ENCODE peak calls at places on chromosome 21, in seven cellular contexts. W is HEK293T; L is stimulated activated CD4-positive, alpha-beta T cell treated with anti-CD3 and anti-CD28 coated beads, Interleukin-1b, Interleukin-23, amount 100 ng/mL, for 4 hours; Z is heart left ventricle; O is endothelial cell; R is Right ventricle myocardium superior; T is left colon. H is an unnamed sample.

GRCh38 chr21:38979271-38980196 is 173.8 kb downstream of the ETS2 start:
- DNase-seq in O (no peak), L (no peak), R (no peak), W (no peak), T (no peak), Z (no peak), H (no peak)

GRCh38 chr21:32412998-32413504 is 545 bp downstream of the EVA1C start:
- DNase-seq in O (no peak), L (no peak), W (no peak), R (peak; percentile 65), Z (peak; percentile 61), T (peak; percentile 78), H (no peak)

GRCh38 chr21:35651166-35651565 is 409.2 kb downstream of the SETD4 start:
- DNase-seq in O (no peak), T (no peak), Z (no peak), R (no peak), W (no peak), L (no peak), H (peak; percentile 74)

GRCh38 chr21:25453524-25453923 is 153.8 kb downstream of the MRPL39 start:
- DNase-seq in Z (no peak), T (no peak), O (no peak), R (no peak), W (no peak), L (no peak), H (no peak)

GRCh38 chr21:45390831-45391742 is 13.9 kb upstream of the COL18A1 start:
- DNase-seq in L (no peak), T (no peak), Z (peak; percentile 25), W (no peak), O (no peak), R (peak; percentile 33), H (no peak)

GRCh38 chr21:46124926-46125845 is 27.3 kb downstream of the COL6A2 start:
- DNase-seq in O (peak; percentile 3), W (no peak), L (no peak), Z (peak; percentile 26), T (peak; percentile 1), R (peak; percentile 50), H (no peak)

GRCh38 chr21:42655797-42656770 is 2.7 kb downstream of the PDE9A start:
- DNase-seq in T (peak; percentile 69), R (peak; percentile 36), W (no peak), Z (no peak), O (no peak), L (no peak), H (no peak)

GRCh38 chr21:24941316-24942185 is 665.7 kb downstream of the MRPL39 start:
- DNase-seq in W (no peak), T (no peak), L (no peak), O (no peak), Z (no peak), R (no peak), H (no peak)

GRCh38 chr21:46114963-46115362 is 17.1 kb downstream of the COL6A2 start:
- DNase-seq in O (no peak), Z (peak; percentile 27), R (no peak), T (peak; percentile 2), W (no peak), L (no peak), H (no peak)

GRCh38 chr21:25953659-25954058 is 216.9 kb downstream of the APP start:
- DNase-seq in L (no peak), O (no peak), R (no peak), W (no peak), Z (no peak), T (no peak), H (no peak)

GRCh38 chr21:39660191-39660590 is 47.5 kb downstream of the B3GALT5 start:
- DNase-seq in W (no peak), R (no peak), Z (peak; percentile 62), O (no peak), T (peak; percentile 64), L (no peak), H (no peak)

GRCh38 chr21:34022557-34023335 is 50.6 kb upstream of the MRPS6 start:
- DNase-seq in Z (peak; percentile 30), R (no peak), T (no peak), W (no peak), L (peak; percentile 26), O (no peak), H (peak; percentile 21)

GRCh38 chr21:28473530-28474225 is 519.0 kb downstream of the LTN1 start:
- DNase-seq in W (no peak), R (no peak), O (no peak), T (no peak), L (no peak), Z (no peak), H (no peak)

GRCh38 chr21:28605138-28605537 is 387.5 kb downstream of the LTN1 start:
- DNase-seq in R (no peak), L (peak; percentile 0), O (no peak), T (no peak), Z (no peak), W (no peak), H (no peak)

GRCh38 chr21:40846566-40847411 is at the start of gene DSCAM:
- DNase-seq in Z (no peak), L (no peak), O (peak; percentile 24), W (no peak), R (no peak), T (no peak), H (peak; percentile 83)

GRCh38 chr21:45575993-45576837 is 34.0 kb upstream of the SLC19A1 start:
- DNase-seq in O (no peak), R (no peak), L (no peak), W (no peak), Z (no peak), T (no peak), H (no peak)

GRCh38 chr21:38170283-38170682 is 86.5 kb upstream of the KCNJ15 start:
- DNase-seq in R (peak; percentile 41), O (peak; percentile 56), Z (peak; percentile 33), T (peak; percentile 9), W (no peak), L (no peak), H (no peak)

GRCh38 chr21:15868940-15869339 is 139.2 kb downstream of the USP25 start:
- DNase-seq in L (no peak), Z (no peak), W (no peak), O (no peak), R (no peak), T (no peak), H (no peak)

GRCh38 chr21:44908908-44909307 is 11.8 kb downstream of the ITGB2 start:
- DNase-seq in O (no peak), L (no peak), T (no peak), W (no peak), R (no peak), Z (no peak), H (no peak)

GRCh38 chr21:43301424-43302355 is 125.2 kb downstream of the SIK1 start:
- DNase-seq in Z (peak; percentile 16), O (no peak), W (no peak), R (peak; percentile 37), L (no peak), T (no peak), H (no peak)

GRCh38 chr21:37642493-37642892 is 273.8 kb downstream of the KCNJ6 start:
- DNase-seq in Z (no peak), R (no peak), T (no peak), O (no peak), L (peak; percentile 7), W (peak; percentile 36), H (no peak)

GRCh38 chr21:28487455-28488070 is 505.1 kb downstream of the LTN1 start:
- DNase-seq in L (no peak), O (no peak), R (no peak), T (no peak), W (no peak), Z (no peak), H (no peak)

GRCh38 chr21:39612233-39613028 is at the start of gene B3GALT5:
- DNase-seq in L (no peak), O (peak; percentile 72), R (no peak), T (peak; percentile 47), Z (no peak), W (peak; percentile 54), H (peak; percentile 51)

GRCh38 chr21:30620080-30620479 is 347 bp upstream of the KRTAP20-4 start:
- DNase-seq in T (no peak), W (no peak), Z (no peak), L (no peak), O (no peak), R (no peak), H (no peak)

GRCh38 chr21:39675595-39675994 is 62.9 kb downstream of the B3GALT5 start:
- DNase-seq in O (no peak), L (no peak), R (no peak), Z (no peak), W (no peak), T (no peak), H (no peak)

GRCh38 chr21:16775056-16775455 is 737.8 kb upstream of the CXADR start:
- DNase-seq in T (no peak), Z (no peak), R (no peak), W (no peak), L (no peak), O (peak; percentile 4), H (peak; percentile 23)

GRCh38 chr21:44767834-44768831 is 33.5 kb downstream of the UBE2G2 start:
- DNase-seq in Z (no peak), R (no peak), T (no peak), O (no peak), W (no peak), L (no peak), H (peak; percentile 73)

GRCh38 chr21:44800971-44801467 is 601 bp downstream of the UBE2G2 start:
- DNase-seq in Z (no peak), R (no peak), L (no peak), W (peak; percentile 54), O (no peak), T (no peak), H (no peak)

GRCh38 chr21:43321111-43321510 is 105.8 kb downstream of the SIK1 start:
- DNase-seq in O (no peak), W (no peak), R (no peak), Z (no peak), L (no peak), T (no peak), H (no peak)

H was measured in retina.